ENCODE peak calls at places on chromosomes 7 and 10, in seven cellular contexts. R, S, A, L, Y, K and V are unnamed samples.

GRCh38 chr10:50417486-50417905 is 166.2 kb upstream of the ASAH2 start:
- DNase-seq in S (peak), K (no peak), A (no peak), R (no peak), Y (no peak), L (no peak), V (peak)

GRCh38 chr10:119305860-119306513 is 98.6 kb downstream of the GRK5 start:
- DNase-seq in K (peak), Y (no peak), R (peak), L (peak), S (peak), A (peak), V (peak)

GRCh38 chr7:135925205-135925604 is 52.0 kb downstream of the MTPN start:
- DNase-seq in Y (no peak), L (no peak), K (no peak), R (no peak), A (no peak), S (no peak), V (no peak)

GRCh38 chr7:101140746-101141382 is 13.4 kb upstream of the AP1S1 start:
- DNase-seq in K (no peak), R (no peak), Y (no peak), A (no peak), L (no peak), S (no peak), V (no peak)

GRCh38 chr7:151440799-151441443 is 980 bp upstream of the CRYGN start:
- DNase-seq in Y (no peak), L (no peak), K (no peak), A (no peak), S (no peak), R (no peak), V (no peak)

GRCh38 chr10:131858118-131858515 is 42.7 kb upstream of the PPP2R2D start:
- DNase-seq in A (no peak), R (no peak), S (no peak), K (no peak), L (no peak), Y (no peak), V (no peak)

GRCh38 chr10:113473851-113474250 is 79.0 kb upstream of the HABP2 start:
- DNase-seq in K (no peak), S (no peak), R (no peak), L (no peak), A (no peak), Y (no peak), V (peak)

GRCh38 chr7:21371371-21371770 is 56.5 kb upstream of the SP4 start:
- DNase-seq in A (no peak), K (no peak), Y (no peak), S (no peak), R (no peak), L (no peak), V (no peak)

GRCh38 chr7:2728309-2729042 is 40.5 kb downstream of the AMZ1 start:
- DNase-seq in A (no peak), L (no peak), K (no peak), R (no peak), Y (no peak), S (no peak), V (no peak)

GRCh38 chr7:88628363-88629085 is 131.0 kb upstream of the ZNF804B start:
- DNase-seq in R (no peak), L (no peak), A (no peak), S (no peak), Y (no peak), K (no peak), V (no peak)

GRCh38 chr10:13686331-13686752 is 99.6 kb downstream of the PRPF18 start:
- DNase-seq in S (no peak), A (no peak), K (no peak), Y (peak), R (no peak), L (no peak), V (no peak)

GRCh38 chr10:118626953-118627352 is 31.5 kb upstream of the PRLHR start:
- DNase-seq in S (no peak), A (no peak), L (no peak), K (no peak), R (no peak), Y (no peak), V (no peak)

GRCh38 chr10:70763567-70763966 is 21.6 kb downstream of the TBATA start:
- DNase-seq in Y (no peak), K (no peak), R (no peak), S (no peak), L (no peak), A (no peak), V (no peak)

GRCh38 chr7:78090616-78091015 is 292.0 kb downstream of the PHTF2 start:
- DNase-seq in L (no peak), K (no peak), Y (no peak), S (no peak), A (no peak), R (no peak), V (no peak)

GRCh38 chr7:148963583-148964509 is 64.5 kb downstream of the PDIA4 start:
- DNase-seq in Y (no peak), A (no peak), S (no peak), K (no peak), R (no peak), L (no peak), V (no peak)

GRCh38 chr10:131689016-131689415 is 211.8 kb upstream of the PPP2R2D start:
- DNase-seq in S (no peak), A (no peak), R (no peak), Y (no peak), L (no peak), K (no peak), V (no peak)

GRCh38 chr7:107461938-107462533 is 7.8 kb upstream of the GPR22 start:
- DNase-seq in S (no peak), A (no peak), K (no peak), R (no peak), L (no peak), Y (no peak), V (no peak)

GRCh38 chr10:122143238-122143841 is 127.8 kb upstream of the BTBD16 start:
- DNase-seq in S (no peak), A (no peak), Y (no peak), R (no peak), K (no peak), L (no peak), V (no peak)

GRCh38 chr7:116441534-116441933 is 58.0 kb upstream of the CAV2 start:
- DNase-seq in R (no peak), K (no peak), L (no peak), Y (no peak), A (no peak), S (no peak), V (no peak)